ENCODE peak calls at places on chromosomes 3 and 15, in five cellular contexts. W is neuronal stem cell, O is H9, R is IMR-90, L is H1. Y is an unnamed sample.

GRCh38 chr15:70447927-70448698 is 315.2 kb downstream of the UACA start:
- DNase-seq in W (no peak), O (no peak), R (no peak), L (no peak), Y (no peak)

GRCh38 chr15:39497016-39497758 is 83.7 kb upstream of the THBS1 start:
- DNase-seq in W (no peak), O (no peak), R (no peak), L (no peak), Y (no peak)

GRCh38 chr15:34656005-34656604 is 72.7 kb upstream of the GOLGA8B start:
- DNase-seq in W (no peak), O (no peak), R (no peak), L (no peak), Y (no peak)

GRCh38 chr3:56940331-56940730 is 120.1 kb upstream of the SPATA12 start:
- DNase-seq in W (no peak), O (no peak), R (no peak), L (no peak), Y (no peak)

GRCh38 chr3:180320631-180321030 is 281.3 kb upstream of the TTC14 start:
- DNase-seq in W (no peak), O (no peak), R (no peak), L (no peak), Y (no peak)

GRCh38 chr3:63328386-63328785 is 50.3 kb downstream of the SYNPR start:
- DNase-seq in W (no peak), O (no peak), R (peak; percentile 2), L (no peak), Y (peak; percentile 76)

GRCh38 chr15:85125056-85125661 is 143.5 kb downstream of the PDE8A start:
- DNase-seq in W (no peak), O (peak; percentile 39), R (peak; percentile 57), L (no peak), Y (peak; percentile 65)

GRCh38 chr3:185280572-185281365 is 26.9 kb upstream of the EHHADH start:
- DNase-seq in W (no peak), O (no peak), R (peak; percentile 70), L (no peak), Y (peak; percentile 79)

GRCh38 chr3:71104090-71104489 is 479.4 kb downstream of the FOXP1 start:
- DNase-seq in W (no peak), O (no peak), R (peak; percentile 99), L (no peak), Y (no peak)

GRCh38 chr15:74913041-74913440 is 6.4 kb upstream of the FAM219B start:
- DNase-seq in W (no peak), O (no peak), R (peak; percentile 62), L (no peak), Y (no peak)

GRCh38 chr15:47124430-47125102 is 592.7 kb upstream of the SEMA6D start:
- DNase-seq in W (no peak), O (no peak), R (no peak), L (no peak), Y (no peak)

GRCh38 chr3:183909030-183909600 is 24.4 kb upstream of the PARL start:
- DNase-seq in W (no peak), O (no peak), R (no peak), L (no peak), Y (no peak)

GRCh38 chr15:80693682-80694623 is 1.2 kb upstream of the ABHD17C start:
- DNase-seq in W (no peak), O (no peak), R (peak; percentile 39), L (no peak), Y (no peak)

GRCh38 chr15:73686781-73687256 is 2.6 kb downstream of the CD276 start:
- DNase-seq in W (no peak), O (no peak), R (peak; percentile 97), L (no peak), Y (peak; percentile 73)

GRCh38 chr3:159559771-159560170 is 428.9 kb upstream of the IL12A start:
- DNase-seq in W (no peak), O (no peak), R (no peak), L (no peak), Y (no peak)

GRCh38 chr3:172137287-172138030 is 98.1 kb downstream of the FNDC3B start:
- DNase-seq in W (no peak), O (no peak), R (no peak), L (no peak), Y (no peak)

GRCh38 chr3:37800022-37800493 is 61.6 kb upstream of the CTDSPL start:
- DNase-seq in W (no peak), O (no peak), R (peak; percentile 80), L (no peak), Y (no peak)

GRCh38 chr3:23174426-23175039 is 28.6 kb upstream of the UBE2E2 start:
- DNase-seq in W (no peak), O (peak; percentile 48), R (no peak), L (no peak), Y (no peak)

GRCh38 chr3:9729419-9729818 is 2.1 kb upstream of the BRPF1 start:
- DNase-seq in W (no peak), O (no peak), R (no peak), L (no peak), Y (no peak)

GRCh38 chr15:34721802-34722795 is 32.7 kb downstream of the GJD2 start:
- DNase-seq in W (peak; percentile 75), O (peak; percentile 73), R (peak; percentile 40), L (peak; percentile 59), Y (peak; percentile 68)

GRCh38 chr15:73105064-73105463 is 52.8 kb downstream of the NEO1 start:
- DNase-seq in W (no peak), O (no peak), R (no peak), L (no peak), Y (no peak)

GRCh38 chr15:85407421-85408269 is 27.2 kb downstream of the AKAP13 start:
- DNase-seq in W (no peak), O (no peak), R (peak; percentile 90), L (no peak), Y (peak; percentile 71)

GRCh38 chr15:57298843-57299550 is 77.3 kb upstream of the CGNL1 start:
- DNase-seq in W (no peak), O (no peak), R (peak; percentile 17), L (peak; percentile 36), Y (no peak)

GRCh38 chr3:8987673-8988655 is 24.7 kb upstream of the RAD18 start:
- DNase-seq in W (peak; percentile 65), O (peak; percentile 89), R (peak; percentile 40), L (peak; percentile 88), Y (peak; percentile 67)

GRCh38 chr3:150146891-150147761 is 176.4 kb upstream of the PFN2 start:
- DNase-seq in W (no peak), O (no peak), R (peak; percentile 98), L (no peak), Y (no peak)

GRCh38 chr3:111735912-111736311 is 123.2 kb upstream of the PHLDB2 start:
- DNase-seq in W (no peak), O (no peak), R (no peak), L (no peak), Y (no peak)

GRCh38 chr3:111733154-111733553 is 125.9 kb upstream of the PHLDB2 start:
- DNase-seq in W (no peak), O (no peak), R (no peak), L (no peak), Y (no peak)

GRCh38 chr3:111735271-111735758 is 123.8 kb upstream of the PHLDB2 start:
- DNase-seq in W (no peak), O (no peak), R (peak; percentile 94), L (no peak), Y (peak; percentile 97)

GRCh38 chr3:111733856-111734255 is 125.2 kb upstream of the PHLDB2 start:
- DNase-seq in W (no peak), O (no peak), R (no peak), L (no peak), Y (no peak)

GRCh38 chr3:111734652-111735051 is 124.4 kb upstream of the PHLDB2 start:
- DNase-seq in W (no peak), O (no peak), R (no peak), L (no peak), Y (no peak)
- H2AK5ac ChIP-seq in W (no peak overlapping the region), O (no peak overlapping the region), R (peak overlapping the region; percentile 87), L (no peak overlapping the region), Y (no peak overlapping the region)

GRCh38 chr3:55483196-55484095 is 3.7 kb downstream of the WNT5A start:
- DNase-seq in W (peak; percentile 27), O (peak; percentile 38), R (no peak), L (peak; percentile 65), Y (no peak)

GRCh38 chr3:55482496-55483195 is 4.5 kb downstream of the WNT5A start:
- DNase-seq in W (peak; percentile 37), O (peak; percentile 69), R (peak; percentile 79), L (peak; percentile 76), Y (no peak)

GRCh38 chr3:55484741-55485207 is 2.3 kb downstream of the WNT5A start:
- DNase-seq in W (no peak), O (no peak), R (no peak), L (no peak), Y (no peak)

GRCh38 chr3:55485208-55485791 is 1.8 kb downstream of the WNT5A start:
- DNase-seq in W (peak; percentile 82), O (peak; percentile 88), R (peak; percentile 88), L (peak; percentile 89), Y (peak; percentile 83)

DNA sequence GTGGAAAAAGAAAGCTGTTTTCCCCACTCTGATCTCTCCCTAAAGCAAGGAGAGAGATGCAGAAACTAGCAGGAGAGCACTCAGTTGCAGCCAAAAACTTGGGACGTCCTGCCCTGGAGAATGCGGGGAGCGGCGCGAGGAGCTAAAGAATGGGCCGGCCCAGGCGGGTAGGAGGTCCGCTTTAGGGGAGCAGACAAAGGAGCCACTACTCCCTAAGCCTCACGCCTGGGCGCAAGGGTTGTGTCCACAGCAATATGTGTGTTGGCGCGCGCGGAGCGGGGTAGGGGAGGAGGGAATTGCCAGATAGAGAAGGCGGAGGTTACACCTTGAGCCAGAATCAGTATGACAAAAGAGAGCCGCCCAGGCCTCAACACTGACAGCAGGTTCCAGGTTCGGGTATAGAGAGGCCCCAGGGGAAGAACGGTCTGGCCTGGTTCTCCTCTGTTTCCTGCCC is 2.9 kb downstream of the WNT5A start:
- DNase-seq in W (peak; percentile 15), O (peak; percentile 62), R (no peak), L (peak; percentile 70), Y (no peak)
- H3K14ac ChIP-seq in W (no peak overlapping the region), O (no peak overlapping the region), R (peak overlapping the region; percentile 99), L (no peak overlapping the region), Y (peak overlapping the region; percentile 19)

GRCh38 chr3:146528954-146529353 is 15.5 kb downstream of the PLSCR1 start:
- DNase-seq in W (no peak), O (no peak), R (peak; percentile 79), L (no peak), Y (no peak)
- H2AK5ac ChIP-seq in W (no peak overlapping the region), O (no peak overlapping the region), R (no peak overlapping the region), L (no peak overlapping the region), Y (no peak overlapping the region)

DNA sequence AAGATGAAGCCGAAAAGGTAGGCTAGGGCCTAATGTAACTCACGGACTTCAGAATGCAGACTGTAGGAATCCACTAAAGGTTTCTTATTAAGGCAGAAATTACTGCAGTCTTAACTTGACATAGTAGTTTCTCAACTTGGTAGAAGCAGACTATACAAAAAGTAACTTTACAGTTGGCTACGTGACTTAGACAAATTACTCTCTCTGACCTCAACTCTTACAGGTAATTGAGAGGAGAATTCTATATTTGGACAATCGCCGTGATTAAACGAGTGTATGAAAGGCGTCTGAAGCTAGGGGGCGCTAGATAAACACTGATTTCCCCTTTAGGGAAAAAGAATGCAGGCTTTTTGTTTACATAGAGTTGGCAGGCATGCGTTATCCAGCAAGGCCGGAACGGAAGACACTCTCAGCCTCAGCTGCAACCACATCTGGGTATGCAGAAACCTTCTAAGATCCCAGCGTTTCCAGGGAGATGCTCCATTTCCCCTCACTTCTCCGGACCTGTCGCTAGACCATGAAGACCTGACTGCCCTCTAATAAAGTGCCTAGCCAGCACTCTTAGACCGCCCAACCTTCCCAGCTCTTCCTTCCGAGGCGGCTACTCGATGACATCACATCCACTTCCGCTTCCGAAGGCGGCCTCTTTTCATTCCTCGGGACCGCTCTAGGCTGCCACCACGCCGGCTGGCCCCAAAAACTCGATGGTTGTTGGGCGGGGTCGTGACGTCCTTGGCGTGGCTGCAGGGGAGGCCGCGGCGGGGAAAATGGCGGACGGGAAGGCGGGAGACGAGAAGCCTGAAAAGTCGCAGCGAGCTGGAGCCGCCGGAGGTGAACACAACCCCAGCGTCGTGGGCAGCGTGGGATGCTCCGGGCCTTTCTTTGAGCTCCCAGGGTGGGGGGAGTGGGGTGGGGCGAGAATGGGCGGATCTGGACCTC is at the start of gene PCNP:
- DNase-seq in W (peak; percentile 98), O (peak; percentile 98), R (peak; percentile 99), L (peak; percentile 98), Y (peak; percentile 100)
- H3K14ac ChIP-seq in W (peak within 1 kb of the TSS; percentile 95), O (peak within 1 kb of the TSS; percentile 94), R (peak within 1 kb of the TSS; percentile 96), L (no peak within 1 kb of the TSS), Y (peak within 1 kb of the TSS; percentile 97)